ENCODE peak calls at places on chromosomes 13 and 19, in five cellular contexts. One of them, this sample, is unnamed.

GRCh38 chr19:17579523-17580244 is 24.2 kb downstream of the COLGALT1 start:
- DNase-seq in brain microvascular endothelial cell: peak; percentile 40
- DNase-seq in foreskin fibroblast: peak; percentile 75
- DNase-seq in CD8-positive, alpha-beta T cell: no peak
- DNase-seq in tibial nerve: peak; percentile 61
- DNase-seq in this sample: peak; percentile 91

GRCh38 chr13:31891472-31891871 is 140.1 kb upstream of the FRY start:
- DNase-seq in foreskin fibroblast: no peak
- DNase-seq in tibial nerve: no peak
- DNase-seq in brain microvascular endothelial cell: no peak
- DNase-seq in CD8-positive, alpha-beta T cell: no peak
- DNase-seq in this sample: no peak

GRCh38 chr13:46124967-46125933 is 20.4 kb upstream of the CPB2 start:
- DNase-seq in foreskin fibroblast: no peak
- DNase-seq in CD8-positive, alpha-beta T cell: no peak
- DNase-seq in tibial nerve: no peak
- DNase-seq in brain microvascular endothelial cell: no peak
- DNase-seq in this sample: no peak

GRCh38 chr13:53758946-53759345 is 730.3 kb downstream of the OLFM4 start:
- DNase-seq in foreskin fibroblast: no peak
- DNase-seq in tibial nerve: no peak
- DNase-seq in CD8-positive, alpha-beta T cell: no peak
- DNase-seq in brain microvascular endothelial cell: no peak
- DNase-seq in this sample: no peak

GRCh38 chr13:40648040-40648439 is 18.4 kb downstream of the FOXO1 start:
- DNase-seq in tibial nerve: no peak
- DNase-seq in brain microvascular endothelial cell: no peak
- DNase-seq in foreskin fibroblast: no peak
- DNase-seq in CD8-positive, alpha-beta T cell: no peak
- DNase-seq in this sample: no peak

GRCh38 chr13:99442273-99442895 is 58.9 kb upstream of the TM9SF2 start:
- DNase-seq in foreskin fibroblast: peak; percentile 66
- DNase-seq in tibial nerve: no peak
- DNase-seq in CD8-positive, alpha-beta T cell: peak; percentile 40
- DNase-seq in brain microvascular endothelial cell: peak; percentile 39
- DNase-seq in this sample: no peak

GRCh38 chr19:38657633-38658222 is 10.3 kb downstream of the ACTN4 start:
- DNase-seq in foreskin fibroblast: peak; percentile 90
- DNase-seq in CD8-positive, alpha-beta T cell: no peak
- DNase-seq in brain microvascular endothelial cell: peak; percentile 76
- DNase-seq in tibial nerve: no peak
- DNase-seq in this sample: peak; percentile 51

GRCh38 chr13:111184685-111185401 is 69.7 kb downstream of the ARHGEF7 start:
- DNase-seq in brain microvascular endothelial cell: peak; percentile 68
- DNase-seq in foreskin fibroblast: no peak
- DNase-seq in CD8-positive, alpha-beta T cell: peak; percentile 46
- DNase-seq in tibial nerve: no peak
- DNase-seq in this sample: peak; percentile 82

GRCh38 chr19:45056831-45057230 is 18.0 kb downstream of the CLASRP start:
- DNase-seq in brain microvascular endothelial cell: no peak
- DNase-seq in CD8-positive, alpha-beta T cell: no peak
- DNase-seq in tibial nerve: no peak
- DNase-seq in foreskin fibroblast: no peak
- DNase-seq in this sample: peak; percentile 8

GRCh38 chr13:80038371-80038770 is 302.6 kb downstream of the SPRY2 start:
- DNase-seq in tibial nerve: no peak
- DNase-seq in brain microvascular endothelial cell: no peak
- DNase-seq in foreskin fibroblast: no peak
- DNase-seq in CD8-positive, alpha-beta T cell: no peak
- DNase-seq in this sample: no peak

GRCh38 chr13:45167611-45168554 is 33.0 kb downstream of the KCTD4 start:
- DNase-seq in foreskin fibroblast: peak; percentile 52
- DNase-seq in brain microvascular endothelial cell: no peak
- DNase-seq in tibial nerve: no peak
- DNase-seq in CD8-positive, alpha-beta T cell: no peak
- DNase-seq in this sample: peak; percentile 76

GRCh38 chr13:22498006-22498405 is 682.8 kb upstream of the SGCG start:
- DNase-seq in tibial nerve: no peak
- DNase-seq in brain microvascular endothelial cell: no peak
- DNase-seq in CD8-positive, alpha-beta T cell: no peak
- DNase-seq in foreskin fibroblast: no peak
- DNase-seq in this sample: no peak

GRCh38 chr19:28737021-28737525 is 475.9 kb downstream of the UQCRFS1 start:
- DNase-seq in CD8-positive, alpha-beta T cell: no peak
- DNase-seq in foreskin fibroblast: peak; percentile 69
- DNase-seq in brain microvascular endothelial cell: peak; percentile 24
- DNase-seq in tibial nerve: no peak
- DNase-seq in this sample: peak; percentile 74

GRCh38 chr19:31448221-31448657 is 99.0 kb upstream of the TSHZ3 start:
- DNase-seq in CD8-positive, alpha-beta T cell: no peak
- DNase-seq in foreskin fibroblast: peak; percentile 95
- DNase-seq in brain microvascular endothelial cell: peak; percentile 65
- DNase-seq in tibial nerve: peak; percentile 15
- DNase-seq in this sample: no peak

GRCh38 chr13:33188093-33188882 is 97.3 kb downstream of the STARD13 start:
- DNase-seq in tibial nerve: no peak
- DNase-seq in brain microvascular endothelial cell: no peak
- DNase-seq in CD8-positive, alpha-beta T cell: no peak
- DNase-seq in foreskin fibroblast: peak; percentile 17
- DNase-seq in this sample: no peak

GRCh38 chr19:2507109-2507508 is 31.2 kb downstream of the GADD45B start:
- DNase-seq in tibial nerve: no peak
- DNase-seq in foreskin fibroblast: peak; percentile 76
- DNase-seq in CD8-positive, alpha-beta T cell: no peak
- DNase-seq in brain microvascular endothelial cell: peak; percentile 60
- DNase-seq in this sample: peak; percentile 89

GRCh38 chr13:76677047-76677446 is 209.2 kb downstream of the KCTD12 start:
- DNase-seq in tibial nerve: peak; percentile 37
- DNase-seq in foreskin fibroblast: peak; percentile 72
- DNase-seq in brain microvascular endothelial cell: peak; percentile 82
- DNase-seq in CD8-positive, alpha-beta T cell: no peak
- DNase-seq in this sample: no peak

GRCh38 chr13:107211073-107211472 is 643.1 kb upstream of the ARGLU1 start:
- DNase-seq in brain microvascular endothelial cell: peak; percentile 93
- DNase-seq in CD8-positive, alpha-beta T cell: peak; percentile 5
- DNase-seq in foreskin fibroblast: peak; percentile 66
- DNase-seq in tibial nerve: peak; percentile 73
- DNase-seq in this sample: peak; percentile 85

GRCh38 chr13:100836696-100837095 is 162.1 kb upstream of the TMTC4 start:
- DNase-seq in brain microvascular endothelial cell: peak; percentile 84
- DNase-seq in CD8-positive, alpha-beta T cell: no peak
- DNase-seq in tibial nerve: no peak
- DNase-seq in foreskin fibroblast: no peak
- DNase-seq in this sample: peak; percentile 56

GRCh38 chr13:36385471-36385870 is 39.3 kb upstream of the SPART start:
- DNase-seq in CD8-positive, alpha-beta T cell: no peak
- DNase-seq in brain microvascular endothelial cell: peak; percentile 9
- DNase-seq in tibial nerve: no peak
- DNase-seq in foreskin fibroblast: peak; percentile 66
- DNase-seq in this sample: no peak

GRCh38 chr13:109182777-109183465 is 553.5 kb downstream of the MYO16 start:
- DNase-seq in brain microvascular endothelial cell: peak; percentile 24
- DNase-seq in foreskin fibroblast: no peak
- DNase-seq in CD8-positive, alpha-beta T cell: no peak
- DNase-seq in tibial nerve: no peak
- DNase-seq in this sample: no peak

GRCh38 chr13:33761744-33762143 is 56.2 kb upstream of the RFC3 start:
- DNase-seq in foreskin fibroblast: peak; percentile 50
- DNase-seq in brain microvascular endothelial cell: peak; percentile 11
- DNase-seq in tibial nerve: no peak
- DNase-seq in CD8-positive, alpha-beta T cell: no peak
- DNase-seq in this sample: peak; percentile 50

GRCh38 chr13:84500016-84500415 is 617.7 kb upstream of the SLITRK1 start:
- DNase-seq in foreskin fibroblast: peak; percentile 8
- DNase-seq in brain microvascular endothelial cell: no peak
- DNase-seq in tibial nerve: no peak
- DNase-seq in CD8-positive, alpha-beta T cell: no peak
- DNase-seq in this sample: no peak

GRCh38 chr19:45924891-45925447 is 10.4 kb upstream of the NANOS2 start:
- DNase-seq in tibial nerve: no peak
- DNase-seq in brain microvascular endothelial cell: no peak
- DNase-seq in foreskin fibroblast: no peak
- DNase-seq in CD8-positive, alpha-beta T cell: no peak
- DNase-seq in this sample: no peak

GRCh38 chr13:32222046-32222676 is 93.0 kb downstream of the ZAR1L start:
- DNase-seq in tibial nerve: no peak
- DNase-seq in foreskin fibroblast: no peak
- DNase-seq in CD8-positive, alpha-beta T cell: no peak
- DNase-seq in brain microvascular endothelial cell: no peak
- DNase-seq in this sample: no peak

GRCh38 chr19:50257141-50257540 is 53.7 kb downstream of the MYH14 start:
- DNase-seq in CD8-positive, alpha-beta T cell: no peak
- DNase-seq in foreskin fibroblast: no peak
- DNase-seq in tibial nerve: no peak
- DNase-seq in brain microvascular endothelial cell: no peak
- DNase-seq in this sample: peak; percentile 45

GRCh38 chr13:67298297-67298696 is 68.2 kb upstream of the PCDH9 start:
- DNase-seq in foreskin fibroblast: peak; percentile 42
- DNase-seq in tibial nerve: no peak
- DNase-seq in brain microvascular endothelial cell: no peak
- DNase-seq in CD8-positive, alpha-beta T cell: no peak
- DNase-seq in this sample: no peak

DNA sequence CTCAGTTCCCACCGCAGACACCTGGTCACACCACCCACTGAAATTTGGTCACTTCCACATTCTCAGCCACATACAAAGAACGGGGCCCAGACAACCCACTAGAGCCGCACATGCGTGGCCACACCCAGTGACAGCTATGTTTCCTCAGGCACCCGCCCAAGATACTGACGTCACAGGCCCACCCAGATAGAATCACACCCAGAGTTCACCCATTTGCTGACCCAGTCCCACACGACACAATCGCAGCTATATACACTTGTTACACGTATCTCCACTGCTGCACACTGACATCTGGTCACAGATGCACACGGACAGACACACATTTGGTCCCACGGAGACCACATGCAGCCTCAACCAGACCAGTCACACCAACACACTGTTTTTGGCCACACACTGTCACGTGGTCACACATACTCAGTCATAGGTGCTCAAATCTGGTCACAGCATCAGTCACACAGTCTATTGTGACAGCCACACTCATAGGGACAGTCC is 2.9 kb downstream of the NUMBL start:
- DNase-seq in brain microvascular endothelial cell: peak; percentile 75
- DNase-seq in foreskin fibroblast: peak; percentile 96
- DNase-seq in tibial nerve: peak; percentile 97
- DNase-seq in CD8-positive, alpha-beta T cell: no peak
- DNase-seq in this sample: peak; percentile 96
- H3K4me3 ChIP-seq in brain microvascular endothelial cell: no peak overlapping the region
- H3K4me3 ChIP-seq in foreskin fibroblast: peak overlapping the region; percentile 98
- H3K4me3 ChIP-seq in tibial nerve: no peak overlapping the region
- H3K4me3 ChIP-seq in CD8-positive, alpha-beta T cell: no peak overlapping the region
- H3K4me3 ChIP-seq in this sample: peak overlapping the region; percentile 94

DNA sequence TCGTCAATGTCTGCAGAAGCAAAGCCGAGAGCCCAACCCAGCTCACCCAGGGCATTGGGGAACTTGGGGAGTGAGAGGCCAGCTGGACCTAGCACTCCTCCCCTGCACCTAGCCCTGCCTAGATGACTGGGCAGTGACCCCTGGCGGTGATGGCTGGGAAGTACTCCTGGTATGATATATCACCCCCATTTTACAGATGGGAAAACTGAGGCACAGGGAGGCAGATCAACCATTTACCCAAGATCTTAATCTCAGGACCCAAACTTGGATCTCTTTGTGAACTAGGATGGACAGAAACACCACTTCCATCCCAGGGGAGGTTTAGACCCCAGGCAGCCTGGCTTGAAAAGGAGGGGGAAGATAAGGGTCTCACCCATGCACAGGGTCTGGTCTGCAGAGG is 43.5 kb downstream of the CCL25 start:
- DNase-seq in CD8-positive, alpha-beta T cell: no peak
- DNase-seq in brain microvascular endothelial cell: no peak
- DNase-seq in tibial nerve: no peak
- DNase-seq in foreskin fibroblast: no peak
- DNase-seq in this sample: no peak
- TF ChIP-seq CTCF in CD8-positive, alpha-beta T cell: no peak
- TF ChIP-seq CTCF in brain microvascular endothelial cell: no peak
- TF ChIP-seq CTCF in tibial nerve: no peak
- TF ChIP-seq CTCF in foreskin fibroblast: no peak
- TF ChIP-seq CTCF in this sample: no peak

DNA sequence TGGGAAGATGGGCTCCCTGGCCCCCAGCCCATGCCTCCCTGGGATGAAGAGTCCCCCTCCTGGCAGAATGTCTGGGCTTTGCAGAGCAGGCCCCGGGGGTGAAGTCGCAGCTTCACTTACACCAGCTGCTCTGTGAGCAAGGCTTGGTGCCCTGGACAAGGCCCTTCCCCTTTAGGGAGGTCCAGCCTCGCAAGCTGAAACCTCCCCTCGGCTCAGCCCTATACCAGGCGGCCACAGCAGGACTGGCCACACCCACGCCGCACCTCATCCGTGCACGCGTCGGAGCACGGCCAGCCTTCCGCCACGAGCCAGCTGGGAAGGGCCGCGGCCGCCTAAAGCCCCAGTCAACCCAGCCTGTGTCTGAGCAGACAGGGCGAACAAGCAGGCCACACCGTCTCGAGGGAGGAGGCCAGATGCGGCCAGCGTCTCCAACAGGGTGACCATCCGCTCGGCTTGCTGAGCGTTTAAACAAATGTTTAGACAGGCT is 83.2 kb upstream of the MCF2L start:
- DNase-seq in tibial nerve: peak; percentile 56
- DNase-seq in CD8-positive, alpha-beta T cell: no peak
- DNase-seq in brain microvascular endothelial cell: peak; percentile 76
- DNase-seq in foreskin fibroblast: peak; percentile 95
- DNase-seq in this sample: peak; percentile 99
- H3K4me3 ChIP-seq in tibial nerve: no peak overlapping the region
- H3K4me3 ChIP-seq in CD8-positive, alpha-beta T cell: no peak overlapping the region
- H3K4me3 ChIP-seq in brain microvascular endothelial cell: peak overlapping the region; percentile 41
- H3K4me3 ChIP-seq in foreskin fibroblast: peak overlapping the region; percentile 12
- H3K4me3 ChIP-seq in this sample: peak overlapping the region; percentile 66

GRCh38 chr13:73417012-73417615 is 358.3 kb downstream of the KLF5 start:
- DNase-seq in tibial nerve: no peak
- DNase-seq in foreskin fibroblast: no peak
- DNase-seq in CD8-positive, alpha-beta T cell: no peak
- DNase-seq in brain microvascular endothelial cell: no peak
- DNase-seq in this sample: peak; percentile 39
- TF ChIP-seq CTCF in tibial nerve: no peak
- TF ChIP-seq CTCF in foreskin fibroblast: peak; percentile 21
- TF ChIP-seq CTCF in CD8-positive, alpha-beta T cell: no peak
- TF ChIP-seq CTCF in brain microvascular endothelial cell: peak; percentile 41
- TF ChIP-seq CTCF in this sample: peak; percentile 12

GRCh38 chr13:95155504-95155903 is 145.7 kb downstream of the ABCC4 start:
- DNase-seq in CD8-positive, alpha-beta T cell: no peak
- DNase-seq in brain microvascular endothelial cell: no peak
- DNase-seq in tibial nerve: no peak
- DNase-seq in foreskin fibroblast: no peak
- DNase-seq in this sample: no peak

GRCh38 chr13:95155093-95155492 is 146.2 kb downstream of the ABCC4 start:
- DNase-seq in tibial nerve: no peak
- DNase-seq in foreskin fibroblast: peak; percentile 20
- DNase-seq in brain microvascular endothelial cell: no peak
- DNase-seq in CD8-positive, alpha-beta T cell: no peak
- DNase-seq in this sample: no peak

GRCh38 chr13:95156208-95156607 is 145.0 kb downstream of the ABCC4 start:
- DNase-seq in brain microvascular endothelial cell: peak; percentile 36
- DNase-seq in tibial nerve: no peak
- DNase-seq in CD8-positive, alpha-beta T cell: no peak
- DNase-seq in foreskin fibroblast: peak; percentile 56
- DNase-seq in this sample: no peak

GRCh38 chr13:95153647-95154405 is 147.4 kb downstream of the ABCC4 start:
- DNase-seq in CD8-positive, alpha-beta T cell: no peak
- DNase-seq in foreskin fibroblast: peak; percentile 42
- DNase-seq in brain microvascular endothelial cell: no peak
- DNase-seq in tibial nerve: no peak
- DNase-seq in this sample: no peak

GRCh38 chr13:95154441-95154886 is 146.8 kb downstream of the ABCC4 start:
- DNase-seq in tibial nerve: no peak
- DNase-seq in foreskin fibroblast: peak; percentile 42
- DNase-seq in brain microvascular endothelial cell: peak; percentile 2
- DNase-seq in CD8-positive, alpha-beta T cell: no peak
- DNase-seq in this sample: no peak
- H3K4me3 ChIP-seq in tibial nerve: no peak overlapping the region
- H3K4me3 ChIP-seq in foreskin fibroblast: no peak overlapping the region
- H3K4me3 ChIP-seq in brain microvascular endothelial cell: no peak overlapping the region
- H3K4me3 ChIP-seq in CD8-positive, alpha-beta T cell: no peak overlapping the region
- H3K4me3 ChIP-seq in this sample: no peak overlapping the region

This sample was measured in osteoblast.